ENCODE peak calls at places on chromosomes 7 and 10, in five cellular contexts. One of them, this sample, is unnamed.

GRCh38 chr7:70408477-70408876 is 723.5 kb upstream of the GALNT17 start:
- DNase-seq in CD8-positive, alpha-beta T cell: no peak
- DNase-seq in midbrain: no peak
- DNase-seq in HepG2: no peak
- DNase-seq in fibroblast of the aortic adventitia: no peak
- DNase-seq in this sample: no peak

GRCh38 chr7:27149817-27150567 is 2.4 kb downstream of the HOXA3 start:
- DNase-seq in HepG2: no peak
- DNase-seq in CD8-positive, alpha-beta T cell: no peak
- DNase-seq in fibroblast of the aortic adventitia: no peak
- DNase-seq in midbrain: no peak
- DNase-seq in this sample: no peak

GRCh38 chr10:27601519-27601918 is 97.4 kb downstream of the RAB18 start:
- DNase-seq in HepG2: peak; percentile 23
- DNase-seq in fibroblast of the aortic adventitia: no peak
- DNase-seq in CD8-positive, alpha-beta T cell: no peak
- DNase-seq in midbrain: no peak
- DNase-seq in this sample: no peak

GRCh38 chr10:117137031-117137910 is 799 bp downstream of the VAX1 start:
- DNase-seq in midbrain: no peak
- DNase-seq in fibroblast of the aortic adventitia: no peak
- DNase-seq in HepG2: no peak
- DNase-seq in CD8-positive, alpha-beta T cell: no peak
- DNase-seq in this sample: peak; percentile 83

GRCh38 chr10:71035511-71036278 is 147.3 kb upstream of the PCBD1 start:
- DNase-seq in midbrain: no peak
- DNase-seq in CD8-positive, alpha-beta T cell: no peak
- DNase-seq in fibroblast of the aortic adventitia: no peak
- DNase-seq in HepG2: no peak
- DNase-seq in this sample: no peak

GRCh38 chr7:34016876-34017275 is 111.5 kb downstream of the BMPER start:
- DNase-seq in fibroblast of the aortic adventitia: no peak
- DNase-seq in CD8-positive, alpha-beta T cell: no peak
- DNase-seq in midbrain: no peak
- DNase-seq in HepG2: no peak
- DNase-seq in this sample: no peak

GRCh38 chr10:47326306-47326926 is 4.2 kb downstream of the GDF2 start:
- DNase-seq in fibroblast of the aortic adventitia: no peak
- DNase-seq in HepG2: no peak
- DNase-seq in midbrain: no peak
- DNase-seq in CD8-positive, alpha-beta T cell: no peak
- DNase-seq in this sample: no peak

GRCh38 chr10:12910835-12911234 is 90.7 kb downstream of the CCDC3 start:
- DNase-seq in HepG2: no peak
- DNase-seq in CD8-positive, alpha-beta T cell: no peak
- DNase-seq in fibroblast of the aortic adventitia: no peak
- DNase-seq in midbrain: no peak
- DNase-seq in this sample: no peak

GRCh38 chr10:14039968-14040668 is 290.6 kb downstream of the FRMD4A start:
- DNase-seq in fibroblast of the aortic adventitia: peak; percentile 94
- DNase-seq in CD8-positive, alpha-beta T cell: no peak
- DNase-seq in midbrain: no peak
- DNase-seq in HepG2: no peak
- DNase-seq in this sample: no peak

GRCh38 chr7:94289071-94289470 is 105.6 kb upstream of the COL1A2 start:
- DNase-seq in CD8-positive, alpha-beta T cell: no peak
- DNase-seq in midbrain: peak; percentile 73
- DNase-seq in HepG2: peak; percentile 74
- DNase-seq in fibroblast of the aortic adventitia: peak; percentile 94
- DNase-seq in this sample: peak; percentile 88

GRCh38 chr10:122293156-122293978 is 22.3 kb downstream of the BTBD16 start:
- DNase-seq in fibroblast of the aortic adventitia: no peak
- DNase-seq in midbrain: no peak
- DNase-seq in CD8-positive, alpha-beta T cell: no peak
- DNase-seq in HepG2: no peak
- DNase-seq in this sample: no peak

GRCh38 chr10:36534471-36535002 is 590.9 kb upstream of the ANKRD30A start:
- DNase-seq in CD8-positive, alpha-beta T cell: no peak
- DNase-seq in midbrain: no peak
- DNase-seq in fibroblast of the aortic adventitia: peak; percentile 76
- DNase-seq in HepG2: no peak
- DNase-seq in this sample: no peak

GRCh38 chr7:132206594-132206993 is 369.7 kb downstream of the PLXNA4 start:
- DNase-seq in midbrain: no peak
- DNase-seq in fibroblast of the aortic adventitia: no peak
- DNase-seq in HepG2: no peak
- DNase-seq in CD8-positive, alpha-beta T cell: no peak
- DNase-seq in this sample: no peak

This sample was measured in neural progenitor cell.